ENCODE peak calls at places on chromosomes 6 and 20, in six cellular contexts. M, O, C, I, P and N are unnamed samples.

GRCh38 chr20:19749537-19749936 is 8.5 kb upstream of the RIN2 start:
- DNase-seq in M (no peak), O (no peak), C (no peak), I (no peak), P (no peak), N (no peak)

GRCh38 chr6:159056432-159056831 is 11.6 kb upstream of the TAGAP start:
- DNase-seq in M (no peak), O (no peak), C (no peak), I (no peak), P (no peak), N (no peak)

GRCh38 chr20:32524871-32525501 is 60.1 kb downstream of the NOL4L start:
- DNase-seq in M (no peak), O (no peak), C (no peak), I (peak; percentile 36), P (no peak), N (no peak)

GRCh38 chr6:66340736-66341135 is 633.7 kb upstream of the EYS start:
- DNase-seq in M (no peak), O (no peak), C (no peak), I (no peak), P (no peak), N (peak; percentile 9)

GRCh38 chr20:23857954-23858565 is 21.5 kb downstream of the CST5 start:
- DNase-seq in M (no peak), O (no peak), C (no peak), I (no peak), P (no peak), N (no peak)

GRCh38 chr6:5379647-5380242 is 118.4 kb downstream of the FARS2 start:
- DNase-seq in M (peak; percentile 42), O (peak; percentile 16), C (peak; percentile 18), I (peak; percentile 76), P (peak; percentile 35), N (peak; percentile 13)

GRCh38 chr6:4776493-4776966 is 326 bp downstream of the CDYL start:
- DNase-seq in M (no peak), O (peak; percentile 90), C (no peak), I (no peak), P (peak; percentile 79), N (no peak)

GRCh38 chr6:30647039-30647801 is at the start of gene C6orf136:
- DNase-seq in M (peak; percentile 93), O (peak; percentile 96), C (no peak), I (peak; percentile 86), P (peak; percentile 93), N (peak; percentile 97)

GRCh38 chr6:163958646-163959045 is 544.1 kb downstream of the QKI start:
- DNase-seq in M (no peak), O (no peak), C (no peak), I (peak; percentile 7), P (peak; percentile 18), N (no peak)

GRCh38 chr6:23350752-23351453 is 775.1 kb upstream of the NRSN1 start:
- DNase-seq in M (no peak), O (no peak), C (no peak), I (peak; percentile 29), P (no peak), N (no peak)

GRCh38 chr6:92274588-92274987 is 1144.8 kb downstream of the EPHA7 start:
- DNase-seq in M (no peak), O (no peak), C (no peak), I (no peak), P (no peak), N (no peak)
- TF ChIP-seq CTCF in M (no peak), O (no peak), C (no peak), I (no peak), P (no peak), N (no peak)

DNA sequence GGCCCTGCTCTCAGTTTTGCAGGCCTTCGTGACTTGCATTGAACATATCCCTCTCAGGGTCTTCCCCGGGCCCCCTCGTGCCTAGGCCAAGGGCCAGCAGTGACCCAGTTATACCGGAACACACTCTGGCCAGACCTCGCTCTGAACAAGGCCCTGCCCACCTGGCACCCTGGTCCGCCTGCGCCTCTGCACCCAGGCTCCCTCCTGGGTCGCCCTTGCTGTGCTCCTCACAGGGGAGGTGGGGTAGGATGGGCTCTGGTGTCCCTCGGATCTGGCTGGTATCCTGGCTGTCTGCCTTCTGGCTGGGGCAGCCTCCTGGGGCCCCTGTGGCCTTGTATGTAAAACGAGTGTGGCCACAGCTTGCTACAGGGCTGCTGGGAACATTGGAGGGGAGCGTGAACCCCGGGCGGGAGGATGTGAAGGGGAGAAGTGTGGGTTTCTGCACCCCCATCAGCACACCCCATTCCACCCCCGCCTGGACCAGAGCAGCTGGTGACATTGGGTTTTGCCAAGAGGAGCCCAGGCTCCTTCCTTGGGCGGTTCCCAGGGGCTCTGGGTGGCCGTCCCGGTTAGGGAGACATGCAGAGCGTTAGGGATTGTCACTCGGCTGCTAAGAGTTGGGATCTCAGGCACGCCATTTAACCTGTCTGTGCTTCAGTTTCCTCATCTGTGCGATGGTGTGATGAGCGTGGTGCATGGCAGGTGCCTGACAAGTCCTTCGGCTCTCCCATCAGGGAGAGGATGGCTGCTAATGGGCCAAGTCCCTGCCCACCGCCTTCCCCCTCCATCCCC is 17.5 kb downstream of the SRC start:
- DNase-seq in M (no peak), O (no peak), C (no peak), I (no peak), P (no peak), N (no peak)
- TF ChIP-seq CTCF in M (no peak), O (no peak), C (no peak), I (no peak), P (no peak), N (no peak)

GRCh38 chr6:71621918-71622519 is 264.3 kb upstream of the RIMS1 start:
- DNase-seq in M (peak; percentile 1), O (no peak), C (no peak), I (no peak), P (peak; percentile 43), N (peak; percentile 3)
- TF ChIP-seq CTCF in M (peak; percentile 48), O (no peak), C (peak; percentile 78), I (peak; percentile 54), P (peak; percentile 55), N (no peak)

GRCh38 chr20:3172933-3173581 is at the start of gene LZTS3:
- DNase-seq in M (peak; percentile 62), O (peak; percentile 84), C (no peak), I (peak; percentile 70), P (no peak), N (peak; percentile 73)

GRCh38 chr20:3174442-3175263 is 1.3 kb upstream of the LZTS3 start:
- DNase-seq in M (peak; percentile 61), O (no peak), C (no peak), I (peak; percentile 22), P (no peak), N (no peak)

GRCh38 chr20:3172126-3172932 is 1.0 kb downstream of the LZTS3 start:
- DNase-seq in M (no peak), O (no peak), C (no peak), I (no peak), P (no peak), N (no peak)

GRCh38 chr20:3175270-3175669 is 1.9 kb upstream of the LZTS3 start:
- DNase-seq in M (no peak), O (no peak), C (no peak), I (no peak), P (no peak), N (no peak)

GRCh38 chr20:3173582-3174441 is 463 bp upstream of the LZTS3 start:
- DNase-seq in M (peak; percentile 78), O (peak; percentile 93), C (no peak), I (peak; percentile 93), P (peak; percentile 95), N (peak; percentile 94)
- TF ChIP-seq CTCF in M (no peak), O (peak; percentile 23), C (no peak), I (no peak), P (peak; percentile 23), N (no peak)

DNA sequence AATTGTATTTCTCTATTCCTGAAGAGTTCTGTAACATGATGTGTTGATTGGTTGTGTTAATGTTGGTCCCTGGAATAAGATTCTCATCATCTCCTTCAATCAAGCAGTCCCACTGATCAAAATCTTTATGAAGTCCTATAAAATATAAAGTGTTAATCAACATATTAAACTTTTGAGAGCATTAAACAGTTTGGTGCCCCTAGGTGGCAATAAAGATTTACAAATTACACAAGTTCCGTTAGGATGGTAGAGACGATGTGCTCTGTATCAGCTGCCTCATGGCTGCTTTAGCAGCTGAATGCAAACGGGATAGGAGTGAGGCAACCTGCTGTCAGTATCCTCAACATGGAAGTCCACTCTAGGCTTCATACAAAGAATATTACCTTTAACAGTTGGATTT is 16.9 kb downstream of the TDRD6 start:
- DNase-seq in M (peak; percentile 37), O (no peak), C (no peak), I (peak; percentile 21), P (peak; percentile 2), N (peak; percentile 28)
- TF ChIP-seq CTCF in M (no peak), O (no peak), C (peak; percentile 21), I (no peak), P (no peak), N (peak; percentile 17)

GRCh38 chr6:11796819-11797218 is 18.2 kb upstream of the ADTRP start:
- DNase-seq in M (no peak), O (no peak), C (no peak), I (no peak), P (no peak), N (no peak)
- TF ChIP-seq CTCF in M (no peak), O (no peak), C (no peak), I (no peak), P (no peak), N (no peak)

DNA sequence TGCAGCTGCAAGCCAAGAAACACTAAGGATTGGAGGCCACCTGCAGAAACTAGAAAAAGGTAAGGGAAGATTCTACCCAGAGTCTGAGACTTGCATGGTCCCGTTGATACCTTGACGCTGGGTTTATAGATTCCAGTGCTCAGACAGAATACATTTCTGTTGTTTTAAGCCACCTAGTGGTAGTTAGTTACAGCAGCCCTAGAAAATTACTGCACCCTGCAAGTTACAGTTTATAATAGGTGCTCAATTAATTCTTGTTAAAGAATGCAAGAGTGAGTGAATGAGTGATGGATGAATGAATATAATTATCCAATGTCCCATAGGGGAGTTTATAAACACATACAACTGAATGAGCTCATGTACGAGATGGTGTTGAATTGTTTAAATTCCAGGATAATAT is 453.1 kb upstream of the SLC35B3 start:
- DNase-seq in M (peak; percentile 19), O (no peak), C (no peak), I (peak; percentile 45), P (no peak), N (no peak)
- TF ChIP-seq CTCF in M (no peak), O (no peak), C (peak; percentile 75), I (no peak), P (no peak), N (peak; percentile 16)